ENCODE peak calls at places on chromosomes 3 and 15, in eight cellular contexts. E is thoracic aorta, U is psoas muscle, D is SJSA1, K is body of pancreas, A is GM23248, M is sigmoid colon, N is neuronal stem cell. Q is an unnamed sample.

GRCh38 chr3:185729335-185729715 is 95.5 kb downstream of the IGF2BP2 start:
- DNase-seq in M (no peak), D (no peak), U (no peak), A (peak; percentile 91), N (no peak), K (no peak), E (no peak), Q (no peak)

GRCh38 chr15:36106640-36107335 is 472.6 kb upstream of the CDIN1 start:
- DNase-seq in A (peak; percentile 23), K (no peak), M (no peak), U (no peak), E (no peak), D (no peak), N (no peak), Q (no peak)

GRCh38 chr3:154718058-154718457 is 288.1 kb upstream of the GPR149 start:
- DNase-seq in U (no peak), A (no peak), N (no peak), K (no peak), D (no peak), E (no peak), M (no peak), Q (no peak)

GRCh38 chr15:101024111-101024695 is 105.0 kb downstream of the LRRK1 start:
- DNase-seq in N (no peak), D (peak; percentile 96), A (peak; percentile 58), K (no peak), M (peak; percentile 78), U (no peak), E (no peak), Q (no peak)

GRCh38 chr3:53219897-53220483 is 35.8 kb downstream of the TKT start:
- DNase-seq in D (peak; percentile 50), A (peak; percentile 87), N (peak; percentile 82), K (peak; percentile 92), U (peak; percentile 81), E (no peak), M (peak; percentile 89), Q (peak; percentile 95)

GRCh38 chr15:45150481-45150880 is 20.7 kb downstream of the DUOX1 start:
- DNase-seq in M (no peak), U (no peak), D (no peak), E (no peak), A (peak; percentile 40), N (no peak), K (no peak), Q (no peak)

GRCh38 chr3:127673191-127674098 is 693 bp downstream of the ABTB1 start:
- DNase-seq in A (peak; percentile 79), U (peak; percentile 64), E (no peak), K (peak; percentile 64), D (no peak), N (no peak), M (peak; percentile 81), Q (peak; percentile 63)

GRCh38 chr15:40249477-40250303 is 10.8 kb downstream of the PAK6 start:
- DNase-seq in U (no peak), K (no peak), D (peak; percentile 30), A (peak; percentile 40), M (no peak), E (no peak), N (no peak), Q (no peak)

GRCh38 chr3:167491626-167492025 is 17.8 kb upstream of the SERPINI2 start:
- DNase-seq in D (no peak), U (no peak), N (no peak), M (no peak), E (no peak), A (no peak), K (no peak), Q (no peak)

GRCh38 chr15:61144055-61144454 is 85.0 kb downstream of the RORA start:
- DNase-seq in E (no peak), N (no peak), D (no peak), A (peak; percentile 32), U (no peak), M (no peak), K (no peak), Q (no peak)

GRCh38 chr3:9248232-9249191 is 934 bp downstream of the SRGAP3 start:
- DNase-seq in E (no peak), A (peak; percentile 36), K (peak; percentile 22), D (no peak), M (no peak), U (no peak), N (no peak), Q (peak; percentile 55)

GRCh38 chr3:172225215-172225707 is 185.9 kb downstream of the FNDC3B start:
- DNase-seq in D (no peak), E (no peak), M (no peak), K (no peak), N (no peak), U (no peak), A (no peak), Q (no peak)

GRCh38 chr3:81753416-81754014 is 7.9 kb downstream of the GBE1 start:
- DNase-seq in K (no peak), A (no peak), D (no peak), N (no peak), E (no peak), U (no peak), M (no peak), Q (no peak)

GRCh38 chr15:48221885-48222284 is 15.8 kb downstream of the SLC12A1 start:
- DNase-seq in A (peak; percentile 45), M (no peak), U (no peak), K (no peak), N (no peak), E (peak; percentile 25), D (no peak), Q (no peak)

GRCh38 chr3:73719877-73720276 is 95.1 kb upstream of the PDZRN3 start:
- DNase-seq in A (peak; percentile 49), M (peak; percentile 91), N (no peak), K (no peak), E (no peak), D (no peak), U (peak; percentile 18), Q (no peak)

GRCh38 chr3:62497156-62497555 is 123.8 kb upstream of the FEZF2 start:
- DNase-seq in U (no peak), A (no peak), N (no peak), M (no peak), K (no peak), E (no peak), D (no peak), Q (no peak)

GRCh38 chr3:111730143-111730542 is 128.9 kb upstream of the PHLDB2 start:
- DNase-seq in E (no peak), K (no peak), M (no peak), N (no peak), D (no peak), U (no peak), A (no peak), Q (no peak)

GRCh38 chr15:38111070-38111469 is 141.6 kb upstream of the SPRED1 start:
- DNase-seq in E (no peak), K (no peak), A (no peak), N (no peak), U (no peak), M (no peak), D (no peak), Q (no peak)

GRCh38 chr15:75947117-75947516 is 43.4 kb downstream of the FBXO22 start:
- DNase-seq in U (no peak), E (no peak), D (peak; percentile 14), K (no peak), M (no peak), A (peak; percentile 96), N (no peak), Q (no peak)

GRCh38 chr15:31486906-31487695 is 160.5 kb downstream of the KLF13 start:
- DNase-seq in U (no peak), K (no peak), A (no peak), N (no peak), M (no peak), D (no peak), E (no peak), Q (no peak)

GRCh38 chr15:63509933-63510547 is 5.6 kb downstream of the USP3 start:
- DNase-seq in M (no peak), U (no peak), D (peak; percentile 41), E (no peak), K (no peak), A (peak; percentile 85), N (no peak), Q (no peak)
- H3K4me3 ChIP-seq in M (no peak overlapping the region), U (no peak overlapping the region), D (no peak overlapping the region), E (peak overlapping the region; percentile 28), K (no peak overlapping the region), A (peak overlapping the region; percentile 45), N (no peak overlapping the region), Q (no peak overlapping the region)

DNA sequence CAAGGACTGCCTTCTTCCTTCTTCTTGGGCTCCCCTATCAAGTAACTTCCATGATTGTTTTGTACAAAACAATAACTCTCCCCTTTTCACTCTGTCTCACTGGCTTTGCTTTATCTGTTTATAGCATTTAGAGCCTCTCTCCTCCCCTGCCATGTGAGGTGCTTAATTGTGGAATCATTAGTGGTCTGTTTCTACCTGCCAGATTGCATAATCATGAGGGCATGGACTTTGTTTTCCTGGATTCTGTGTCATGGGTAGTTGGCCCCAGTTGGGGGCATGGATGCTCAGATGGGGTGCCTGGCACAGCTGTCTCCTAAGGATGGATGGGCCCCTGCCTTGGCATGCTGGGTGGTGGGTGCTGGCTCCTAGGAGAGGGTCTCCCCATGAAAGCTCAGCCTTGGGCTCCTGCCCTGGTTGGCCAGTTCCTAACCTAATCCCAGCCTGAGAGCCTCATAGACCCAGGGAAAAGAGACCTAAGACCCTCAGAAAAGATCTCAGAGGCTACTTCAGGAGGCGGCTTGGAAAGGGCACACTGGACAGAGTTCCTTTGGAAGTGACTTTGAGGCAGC is 8.0 kb upstream of the CTXND1 start:
- DNase-seq in E (no peak), M (peak; percentile 18), A (no peak), D (no peak), U (no peak), K (no peak), N (no peak), Q (no peak)
- H3K27me3 ChIP-seq in E (no peaks in the 10 kb centered on the region), M (peaks cover 31% of the 10 kb centered on the region), A (peaks cover 57% of the 10 kb centered on the region), D (peaks cover 19% of the 10 kb centered on the region), U (peaks cover 40% of the 10 kb centered on the region), K (no peaks in the 10 kb centered on the region), N (no peaks in the 10 kb centered on the region), Q (peaks cover 21% of the 10 kb centered on the region)

DNA sequence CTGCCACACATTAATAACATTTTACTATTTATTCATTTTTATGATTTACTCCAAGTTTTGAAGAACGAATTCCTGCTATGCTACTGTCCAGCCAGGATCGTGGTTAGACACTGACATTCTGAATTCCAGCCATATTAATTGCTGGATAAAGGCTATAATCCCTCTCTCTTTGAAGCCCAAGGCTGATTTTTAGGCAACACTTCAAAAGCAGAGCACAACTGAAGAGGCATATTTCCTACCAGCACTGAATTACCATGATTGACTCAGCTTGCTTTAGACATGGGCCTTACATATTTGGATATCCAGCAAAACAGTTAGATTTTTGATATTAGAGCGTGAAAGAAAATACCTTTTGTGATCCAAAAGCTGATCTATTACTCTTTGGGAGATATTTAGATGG is 205.0 kb downstream of the ZIC1 start:
- DNase-seq in K (no peak), U (no peak), M (no peak), E (no peak), N (no peak), A (no peak), D (no peak), Q (no peak)
- H3K4me3 ChIP-seq in K (no peak overlapping the region), U (no peak overlapping the region), M (no peak overlapping the region), E (no peak overlapping the region), N (no peak overlapping the region), A (no peak overlapping the region), D (no peak overlapping the region), Q (no peak overlapping the region)

GRCh38 chr3:72331076-72331475 is 517.2 kb downstream of the SHQ1 start:
- DNase-seq in U (no peak), M (no peak), D (no peak), A (no peak), E (no peak), K (peak; percentile 54), N (no peak), Q (no peak)
- H3K27me3 ChIP-seq in U (peaks cover 4% of the 10 kb centered on the region), M (no peaks in the 10 kb centered on the region), D (no peaks in the 10 kb centered on the region), A (no peaks in the 10 kb centered on the region), E (no peaks in the 10 kb centered on the region), K (no peaks in the 10 kb centered on the region), N (no peaks in the 10 kb centered on the region), Q (no peaks in the 10 kb centered on the region)

Q was measured in HAP-1.